ENCODE peak calls at places on chromosomes 4 and X, in ten cellular contexts. Z is fibroblast of lung; K is CD8-positive, alpha-beta memory T cell; B is psoas muscle; D is uterus; M is right cardiac atrium; N is lower lobe of right lung; A is neuronal stem cell; W is breast epithelium; Y is pancreas. T is an unnamed sample.
A peak's percentile ranks its signal among the peaks of the same experiment; 100 is the strongest.

GRCh38 chrX:110003167-110004156 is 548 bp downstream of the TMEM164 start:
- DNase-seq in Z (peak; percentile 8), K (peak; percentile 37), B (peak; percentile 65), D (peak; percentile 18), M (peak; percentile 27), N (peak; percentile 51), A (no peak), W (no peak), Y (peak; percentile 81), T (no peak)

GRCh38 chr4:155590751-155591150 is 75.9 kb upstream of the GUCY1A1 start:
- DNase-seq in Z (no peak), K (no peak), B (no peak), D (no peak), M (peak; percentile 52), N (no peak), A (no peak), W (no peak), Y (no peak), T (no peak)

GRCh38 chr4:139208404-139208945 is 31.5 kb upstream of the ELF2 start:
- DNase-seq in Z (peak; percentile 70), K (no peak), B (no peak), D (peak; percentile 29), M (no peak), N (no peak), A (no peak), W (no peak), Y (no peak), T (no peak)

GRCh38 chr4:16827762-16828724 is 70.4 kb downstream of the LDB2 start:
- DNase-seq in Z (peak; percentile 26), K (no peak), B (no peak), D (peak; percentile 36), M (peak; percentile 34), N (no peak), A (no peak), W (no peak), Y (no peak), T (no peak)

GRCh38 chr4:52244773-52245360 is 193.8 kb downstream of the SPATA18 start:
- DNase-seq in Z (no peak), K (no peak), B (no peak), D (no peak), M (no peak), N (no peak), A (no peak), W (no peak), Y (no peak), T (no peak)

GRCh38 chr4:188178806-188179205 is 39.6 kb downstream of the TRIML1 start:
- DNase-seq in Z (no peak), K (no peak), B (no peak), D (no peak), M (no peak), N (no peak), A (no peak), W (no peak), Y (no peak), T (no peak)

GRCh38 chrX:131199086-131199485 is 90.0 kb downstream of the IGSF1 start:
- DNase-seq in Z (no peak), K (no peak), B (no peak), D (no peak), M (no peak), N (no peak), A (no peak), W (no peak), Y (no peak), T (no peak)

GRCh38 chrX:68936186-68936585 is 107.4 kb downstream of the EFNB1 start:
- DNase-seq in Z (no peak), K (no peak), B (no peak), D (no peak), M (no peak), N (no peak), A (no peak), W (no peak), Y (no peak), T (no peak)

GRCh38 chr4:161097821-161098220 is 1066.0 kb downstream of the FSTL5 start:
- DNase-seq in Z (no peak), K (no peak), B (no peak), D (no peak), M (no peak), N (no peak), A (no peak), W (no peak), Y (no peak), T (no peak)

GRCh38 chr4:112889199-112889598 is 160.3 kb upstream of the ANK2 start:
- DNase-seq in Z (no peak), K (no peak), B (no peak), D (no peak), M (no peak), N (no peak), A (no peak), W (no peak), Y (no peak), T (no peak)

GRCh38 chr4:169009281-169010124 is 552 bp downstream of the CBR4 start:
- DNase-seq in Z (peak; percentile 57), K (peak; percentile 70), B (peak; percentile 82), D (peak; percentile 67), M (peak; percentile 70), N (peak; percentile 78), A (peak; percentile 58), W (peak; percentile 62), Y (peak; percentile 80), T (peak; percentile 77)

GRCh38 chr4:170339522-170339921 is 249.8 kb upstream of the AADAT start:
- DNase-seq in Z (no peak), K (no peak), B (no peak), D (no peak), M (no peak), N (no peak), A (no peak), W (no peak), Y (no peak), T (no peak)

GRCh38 chr4:3630136-3630933 is 98.1 kb upstream of the LRPAP1 start:
- DNase-seq in Z (no peak), K (peak; percentile 37), B (no peak), D (no peak), M (no peak), N (peak; percentile 23), A (no peak), W (no peak), Y (peak; percentile 47), T (peak; percentile 67)

GRCh38 chr4:128308986-128309385 is 21.4 kb upstream of the PGRMC2 start:
- DNase-seq in Z (no peak), K (no peak), B (no peak), D (no peak), M (no peak), N (no peak), A (no peak), W (no peak), Y (no peak), T (no peak)
- H3K4me1 ChIP-seq in Z (no peaks in the 10 kb centered on the region), K (no peaks in the 10 kb centered on the region), B (peaks cover 8% of the 10 kb centered on the region), D (no peaks in the 10 kb centered on the region), M (peaks cover 10% of the 10 kb centered on the region), N (no peaks in the 10 kb centered on the region), A (peaks cover 2% of the 10 kb centered on the region), W (no peaks in the 10 kb centered on the region), Y (peaks cover 38% of the 10 kb centered on the region), T (no peaks in the 10 kb centered on the region)

GRCh38 chr4:2059726-2060577 is 825 bp downstream of the NAT8L start:
- DNase-seq in Z (no peak), K (peak; percentile 44), B (no peak), D (no peak), M (no peak), N (peak; percentile 34), A (no peak), W (no peak), Y (peak; percentile 70), T (no peak)
- H3K4me3 ChIP-seq in Z (no peak overlapping the region), K (no peak overlapping the region), B (peak overlapping the region; percentile 57), D (no peak overlapping the region), M (peak overlapping the region; percentile 70), N (no peak overlapping the region), A (peak overlapping the region; percentile 71), W (peak overlapping the region; percentile 70), Y (no peak overlapping the region), T (no peak overlapping the region)

GRCh38 chr4:128310266-128310697 is 22.7 kb upstream of the PGRMC2 start:
- DNase-seq in Z (no peak), K (no peak), B (peak; percentile 58), D (no peak), M (peak; percentile 18), N (no peak), A (peak; percentile 11), W (no peak), Y (peak; percentile 33), T (no peak)
- H3K4me1 ChIP-seq in Z (no peaks in the 10 kb centered on the region), K (no peaks in the 10 kb centered on the region), B (peaks cover 8% of the 10 kb centered on the region), D (no peaks in the 10 kb centered on the region), M (peaks cover 9% of the 10 kb centered on the region), N (no peaks in the 10 kb centered on the region), A (peaks cover under 1% of the 10 kb centered on the region), W (no peaks in the 10 kb centered on the region), Y (peaks cover 38% of the 10 kb centered on the region), T (no peaks in the 10 kb centered on the region)

GRCh38 chrX:40100141-40100536 is 2.4 kb upstream of the BCOR start:
- DNase-seq in Z (no peak), K (no peak), B (no peak), D (no peak), M (peak; percentile 48), N (peak; percentile 60), A (no peak), W (no peak), Y (peak; percentile 56), T (no peak)
- H3K4me3 ChIP-seq in Z (no peak overlapping the region), K (no peak overlapping the region), B (no peak overlapping the region), D (no peak overlapping the region), M (no peak overlapping the region), N (no peak overlapping the region), A (peak overlapping the region; percentile 60), W (peak overlapping the region; percentile 23), Y (no peak overlapping the region), T (no peak overlapping the region)